ENCODE peak calls at places on chromosomes 3 and 15, in ten cellular contexts. D is HL-60, T is H9, W is heart left ventricle, H is colonic mucosa, O is pancreas, E is endothelial cell of umbilical vein, K is fibroblast of mammary gland, Y is lower leg skin, Q is AG09309. G is an unnamed sample.

GRCh38 chr15:98604983-98605382 is 43.4 kb upstream of the IGF1R start:
- DNase-seq in Y (no peak), H (no peak), D (no peak), W (no peak), T (no peak), Q (no peak), K (no peak), O (peak; percentile 95), E (no peak), G (peak; percentile 65)

GRCh38 chr3:196207833-196208607 is 3.2 kb downstream of the ZDHHC19 start:
- DNase-seq in K (peak; percentile 31), T (peak; percentile 96), D (no peak), Y (no peak), O (peak; percentile 77), W (peak; percentile 50), E (no peak), H (peak; percentile 64), Q (no peak), G (no peak)

GRCh38 chr3:61194892-61195538 is 56.2 kb downstream of the FHIT start:
- DNase-seq in Q (no peak), H (no peak), D (no peak), Y (no peak), T (no peak), O (no peak), E (no peak), W (no peak), K (no peak), G (no peak)

GRCh38 chr15:59199775-59200465 is 6.7 kb upstream of the LDHAL6B start:
- DNase-seq in O (no peak), D (no peak), T (no peak), K (peak; percentile 88), W (no peak), H (no peak), Q (no peak), E (peak; percentile 54), Y (no peak), G (peak; percentile 38)

GRCh38 chr3:178810173-178810572 is 261.4 kb downstream of the ZMAT3 start:
- DNase-seq in E (no peak), K (no peak), D (no peak), H (no peak), Q (no peak), W (peak; percentile 22), O (no peak), Y (no peak), T (no peak), G (no peak)

GRCh38 chr3:181313379-181313778 is 323.8 kb upstream of the DNAJC19 start:
- DNase-seq in D (no peak), Y (no peak), W (no peak), O (no peak), K (no peak), Q (no peak), T (no peak), H (no peak), E (no peak), G (no peak)

GRCh38 chr3:171290680-171291079 is 169.5 kb downstream of the TNIK start:
- DNase-seq in T (no peak), H (no peak), W (no peak), Q (no peak), K (no peak), E (peak; percentile 64), O (no peak), Y (no peak), D (no peak), G (no peak)

GRCh38 chr3:43696881-43697280 is 6.1 kb downstream of the ABHD5 start:
- DNase-seq in W (no peak), T (no peak), Y (no peak), K (no peak), O (no peak), D (no peak), E (no peak), Q (no peak), H (no peak), G (no peak)

GRCh38 chr15:88645171-88646087 is 6.6 kb downstream of the ISG20 start:
- DNase-seq in D (no peak), K (no peak), Y (peak; percentile 40), E (no peak), O (no peak), Q (no peak), T (peak; percentile 17), H (no peak), W (no peak), G (no peak)

GRCh38 chr15:88646088-88646405 is 7.2 kb downstream of the ISG20 start:
- DNase-seq in O (no peak), Q (no peak), K (no peak), Y (peak; percentile 15), W (no peak), H (no peak), D (no peak), E (no peak), T (no peak), G (no peak)

GRCh38 chr15:88648357-88649214 is 9.8 kb downstream of the ISG20 start:
- DNase-seq in O (no peak), T (no peak), K (peak; percentile 59), Q (no peak), W (no peak), Y (peak; percentile 76), H (peak; percentile 70), E (no peak), D (no peak), G (peak; percentile 73)

GRCh38 chr15:88647362-88648105 is 8.7 kb downstream of the ISG20 start:
- DNase-seq in H (peak; percentile 25), D (no peak), E (no peak), O (no peak), T (peak; percentile 22), Y (peak; percentile 82), W (no peak), Q (no peak), K (no peak), G (peak; percentile 70)

DNA sequence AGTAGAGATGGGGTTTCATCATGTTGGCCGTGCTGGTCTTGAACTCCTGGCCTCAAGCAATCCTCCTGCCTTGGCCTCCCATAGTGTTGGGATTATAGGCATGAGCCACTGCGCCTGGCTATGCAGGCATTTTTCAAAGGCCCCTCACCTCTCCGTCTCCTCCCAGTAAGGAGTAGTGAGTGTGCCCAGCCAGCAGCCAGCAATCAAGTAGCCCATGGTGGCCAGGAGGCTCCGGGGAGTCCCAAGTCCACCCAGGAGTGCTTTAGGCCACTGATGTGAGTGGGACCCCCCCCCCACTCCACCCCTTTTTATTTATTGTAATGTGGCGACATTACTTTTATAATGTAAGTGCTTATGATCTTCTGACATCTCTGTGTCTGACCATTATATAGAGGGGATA is 8.1 kb downstream of the ISG20 start:
- DNase-seq in O (no peak), H (peak; percentile 14), D (no peak), K (no peak), Y (peak; percentile 79), T (peak; percentile 17), W (no peak), E (no peak), Q (no peak), G (peak; percentile 57)
- TF ChIP-seq CTCF in O (no peak), H (no peak), D (no peak), K (no peak), Y (no peak), T (no peak), W (no peak), E (no peak), Q (no peak), G (no peak)

GRCh38 chr3:150302246-150302645 is 105.9 kb upstream of the TSC22D2 start:
- DNase-seq in O (no peak), Q (no peak), H (no peak), T (no peak), E (peak; percentile 54), W (no peak), Y (no peak), K (no peak), D (no peak), G (no peak)

GRCh38 chr3:150307862-150308261 is 100.2 kb upstream of the TSC22D2 start:
- DNase-seq in Q (no peak), O (no peak), H (no peak), K (no peak), Y (no peak), E (no peak), D (no peak), T (no peak), W (no peak), G (no peak)

GRCh38 chr3:150300847-150301517 is 107.1 kb upstream of the TSC22D2 start:
- DNase-seq in Q (no peak), D (no peak), T (no peak), O (no peak), E (peak; percentile 78), Y (no peak), W (no peak), K (peak; percentile 41), H (no peak), G (no peak)

GRCh38 chr3:150300376-150300775 is 107.7 kb upstream of the TSC22D2 start:
- DNase-seq in K (peak; percentile 23), T (no peak), Q (no peak), H (no peak), Y (no peak), W (no peak), D (no peak), E (peak; percentile 20), O (no peak), G (no peak)

DNA sequence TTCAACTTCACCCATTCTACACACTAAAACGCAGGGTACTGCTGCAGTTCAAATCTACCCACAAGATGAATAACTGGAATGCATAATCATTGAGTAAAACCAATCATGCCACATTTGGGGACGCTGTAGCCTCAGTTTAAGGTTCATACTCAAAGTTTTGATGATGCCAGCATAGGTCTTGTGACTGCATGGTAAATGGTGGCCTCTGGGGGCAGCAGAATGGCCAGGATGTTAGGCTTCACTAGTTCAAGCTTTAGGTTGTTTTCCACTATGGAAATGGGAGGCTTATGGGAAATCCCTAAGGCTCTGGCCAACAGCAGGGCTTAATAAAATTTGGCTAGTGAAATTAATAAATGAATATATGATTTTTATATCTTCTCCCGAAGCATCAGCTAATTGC is 104.3 kb upstream of the TSC22D2 start:
- DNase-seq in K (peak; percentile 23), D (no peak), O (no peak), Q (no peak), H (no peak), T (no peak), E (no peak), Y (no peak), W (no peak), G (no peak)
- TF ChIP-seq CTCF in K (peak; percentile 41), D (no peak), O (no peak), Q (peak; percentile 32), H (no peak), T (peak; percentile 69), E (peak; percentile 18), Y (no peak), W (peak; percentile 13), G (peak; percentile 22)

GRCh38 chr3:31767920-31768319 is 213.1 kb downstream of the OSBPL10 start:
- DNase-seq in O (no peak), K (no peak), Y (no peak), D (no peak), T (no peak), W (no peak), E (no peak), Q (no peak), H (no peak), G (no peak)
- TF ChIP-seq CTCF in O (no peak), K (no peak), Y (no peak), D (no peak), T (no peak), W (no peak), E (no peak), Q (no peak), H (no peak), G (no peak)

DNA sequence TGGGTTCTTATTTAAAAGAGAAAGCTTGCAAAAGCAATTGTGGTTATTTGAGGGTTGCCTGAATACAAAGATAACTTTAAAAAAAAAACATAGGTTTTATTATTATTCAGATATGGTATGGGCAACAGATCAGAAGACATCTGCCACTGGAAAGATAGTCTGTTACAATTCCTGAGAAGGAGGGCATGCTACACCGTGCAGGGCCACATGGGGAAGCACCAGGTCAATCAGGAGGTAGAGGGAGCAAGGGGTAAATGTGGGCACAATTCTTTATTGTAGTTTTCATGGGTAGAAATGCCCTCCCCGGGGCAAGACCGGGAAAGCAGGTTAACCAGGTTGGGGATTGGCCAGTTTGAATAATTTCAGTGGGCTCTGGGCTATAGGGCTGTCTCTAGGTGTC is 46.5 kb downstream of the BBS4 start:
- DNase-seq in O (no peak), W (no peak), Y (no peak), Q (no peak), H (no peak), D (no peak), E (no peak), T (no peak), K (no peak), G (no peak)
- TF ChIP-seq CTCF in O (no peak), W (no peak), Y (no peak), Q (no peak), H (no peak), D (no peak), E (no peak), T (peak; percentile 40), K (no peak), G (no peak)

G was measured in osteocyte.